ENCODE peak calls at places on chromosomes 2 and 18, in nine cellular contexts. One of them, this sample, is unnamed.

GRCh38 chr2:159200498-159200897 is 86.0 kb downstream of the WDSUB1 start:
- DNase-seq in amniotic epithelial cell: peak
- DNase-seq in OCI-LY7: no peak
- DNase-seq in stimulated activated CD4-positive, alpha-beta T cell treated with anti-CD3 and anti-CD28 coated beads, Interleukin-1b, Interleukin-23, amount 100 ng/mL, for 24 hours: no peak
- DNase-seq in CD8-positive, alpha-beta memory T cell: no peak
- DNase-seq in NCI-H1092: no peak
- DNase-seq in GM20000: no peak
- DNase-seq in H4: no peak
- DNase-seq in LHCN-M2: no peak
- DNase-seq in this sample: no peak

GRCh38 chr2:54771166-54771565 is 47.7 kb downstream of the EML6 start:
- DNase-seq in amniotic epithelial cell: no peak
- DNase-seq in OCI-LY7: no peak
- DNase-seq in stimulated activated CD4-positive, alpha-beta T cell treated with anti-CD3 and anti-CD28 coated beads, Interleukin-1b, Interleukin-23, amount 100 ng/mL, for 24 hours: no peak
- DNase-seq in CD8-positive, alpha-beta memory T cell: no peak
- DNase-seq in NCI-H1092: no peak
- DNase-seq in GM20000: no peak
- DNase-seq in H4: peak
- DNase-seq in LHCN-M2: peak
- DNase-seq in this sample: no peak

GRCh38 chr18:48342125-48342524 is 67.1 kb downstream of the ZBTB7C start:
- DNase-seq in amniotic epithelial cell: no peak
- DNase-seq in OCI-LY7: no peak
- DNase-seq in stimulated activated CD4-positive, alpha-beta T cell treated with anti-CD3 and anti-CD28 coated beads, Interleukin-1b, Interleukin-23, amount 100 ng/mL, for 24 hours: no peak
- DNase-seq in CD8-positive, alpha-beta memory T cell: no peak
- DNase-seq in NCI-H1092: peak
- DNase-seq in GM20000: no peak
- DNase-seq in H4: no peak
- DNase-seq in LHCN-M2: no peak
- DNase-seq in this sample: no peak

GRCh38 chr2:20592106-20593071 is 58.5 kb downstream of the HS1BP3 start:
- DNase-seq in amniotic epithelial cell: no peak
- DNase-seq in OCI-LY7: no peak
- DNase-seq in stimulated activated CD4-positive, alpha-beta T cell treated with anti-CD3 and anti-CD28 coated beads, Interleukin-1b, Interleukin-23, amount 100 ng/mL, for 24 hours: no peak
- DNase-seq in CD8-positive, alpha-beta memory T cell: no peak
- DNase-seq in NCI-H1092: no peak
- DNase-seq in GM20000: no peak
- DNase-seq in H4: no peak
- DNase-seq in LHCN-M2: no peak
- DNase-seq in this sample: peak

GRCh38 chr2:160207804-160208661 is 8.0 kb upstream of the ITGB6 start:
- DNase-seq in amniotic epithelial cell: peak
- DNase-seq in OCI-LY7: no peak
- DNase-seq in stimulated activated CD4-positive, alpha-beta T cell treated with anti-CD3 and anti-CD28 coated beads, Interleukin-1b, Interleukin-23, amount 100 ng/mL, for 24 hours: no peak
- DNase-seq in CD8-positive, alpha-beta memory T cell: no peak
- DNase-seq in NCI-H1092: no peak
- DNase-seq in GM20000: no peak
- DNase-seq in H4: peak
- DNase-seq in LHCN-M2: peak
- DNase-seq in this sample: no peak

GRCh38 chr2:16972276-16972675 is 306.6 kb upstream of the CYRIA start:
- DNase-seq in amniotic epithelial cell: no peak
- DNase-seq in OCI-LY7: no peak
- DNase-seq in stimulated activated CD4-positive, alpha-beta T cell treated with anti-CD3 and anti-CD28 coated beads, Interleukin-1b, Interleukin-23, amount 100 ng/mL, for 24 hours: no peak
- DNase-seq in CD8-positive, alpha-beta memory T cell: no peak
- DNase-seq in NCI-H1092: no peak
- DNase-seq in GM20000: no peak
- DNase-seq in H4: no peak
- DNase-seq in LHCN-M2: peak
- DNase-seq in this sample: no peak

GRCh38 chr2:240986787-240987411 is 11.5 kb upstream of the SNED1 start:
- DNase-seq in amniotic epithelial cell: no peak
- DNase-seq in OCI-LY7: no peak
- DNase-seq in stimulated activated CD4-positive, alpha-beta T cell treated with anti-CD3 and anti-CD28 coated beads, Interleukin-1b, Interleukin-23, amount 100 ng/mL, for 24 hours: no peak
- DNase-seq in CD8-positive, alpha-beta memory T cell: no peak
- DNase-seq in NCI-H1092: no peak
- DNase-seq in GM20000: no peak
- DNase-seq in H4: peak
- DNase-seq in LHCN-M2: peak
- DNase-seq in this sample: no peak

GRCh38 chr2:177667626-177668025 is 275.1 kb downstream of the AGPS start:
- DNase-seq in amniotic epithelial cell: peak
- DNase-seq in OCI-LY7: no peak
- DNase-seq in stimulated activated CD4-positive, alpha-beta T cell treated with anti-CD3 and anti-CD28 coated beads, Interleukin-1b, Interleukin-23, amount 100 ng/mL, for 24 hours: no peak
- DNase-seq in CD8-positive, alpha-beta memory T cell: no peak
- DNase-seq in NCI-H1092: no peak
- DNase-seq in GM20000: no peak
- DNase-seq in H4: no peak
- DNase-seq in LHCN-M2: peak
- DNase-seq in this sample: no peak

GRCh38 chr2:218781691-218782528 is at the start of gene CYP27A1:
- DNase-seq in amniotic epithelial cell: peak
- DNase-seq in OCI-LY7: no peak
- DNase-seq in stimulated activated CD4-positive, alpha-beta T cell treated with anti-CD3 and anti-CD28 coated beads, Interleukin-1b, Interleukin-23, amount 100 ng/mL, for 24 hours: no peak
- DNase-seq in CD8-positive, alpha-beta memory T cell: no peak
- DNase-seq in NCI-H1092: peak
- DNase-seq in GM20000: peak
- DNase-seq in H4: no peak
- DNase-seq in LHCN-M2: peak
- DNase-seq in this sample: peak

GRCh38 chr2:70041666-70042065 is 45.6 kb upstream of the PCBP1 start:
- DNase-seq in amniotic epithelial cell: peak
- DNase-seq in OCI-LY7: no peak
- DNase-seq in stimulated activated CD4-positive, alpha-beta T cell treated with anti-CD3 and anti-CD28 coated beads, Interleukin-1b, Interleukin-23, amount 100 ng/mL, for 24 hours: no peak
- DNase-seq in CD8-positive, alpha-beta memory T cell: no peak
- DNase-seq in NCI-H1092: no peak
- DNase-seq in GM20000: no peak
- DNase-seq in H4: no peak
- DNase-seq in LHCN-M2: peak
- DNase-seq in this sample: no peak

GRCh38 chr2:167932123-167932693 is 315.2 kb downstream of the STK39 start:
- DNase-seq in amniotic epithelial cell: no peak
- DNase-seq in OCI-LY7: no peak
- DNase-seq in stimulated activated CD4-positive, alpha-beta T cell treated with anti-CD3 and anti-CD28 coated beads, Interleukin-1b, Interleukin-23, amount 100 ng/mL, for 24 hours: no peak
- DNase-seq in CD8-positive, alpha-beta memory T cell: no peak
- DNase-seq in NCI-H1092: no peak
- DNase-seq in GM20000: no peak
- DNase-seq in H4: no peak
- DNase-seq in LHCN-M2: no peak
- DNase-seq in this sample: no peak

GRCh38 chr2:9095690-9096089 is 92.2 kb upstream of the MBOAT2 start:
- DNase-seq in amniotic epithelial cell: peak
- DNase-seq in OCI-LY7: no peak
- DNase-seq in stimulated activated CD4-positive, alpha-beta T cell treated with anti-CD3 and anti-CD28 coated beads, Interleukin-1b, Interleukin-23, amount 100 ng/mL, for 24 hours: no peak
- DNase-seq in CD8-positive, alpha-beta memory T cell: no peak
- DNase-seq in NCI-H1092: no peak
- DNase-seq in GM20000: no peak
- DNase-seq in H4: no peak
- DNase-seq in LHCN-M2: no peak
- DNase-seq in this sample: no peak

GRCh38 chr18:48902856-48903601 is 47.7 kb downstream of the SMAD7 start:
- DNase-seq in amniotic epithelial cell: no peak
- DNase-seq in OCI-LY7: no peak
- DNase-seq in stimulated activated CD4-positive, alpha-beta T cell treated with anti-CD3 and anti-CD28 coated beads, Interleukin-1b, Interleukin-23, amount 100 ng/mL, for 24 hours: no peak
- DNase-seq in CD8-positive, alpha-beta memory T cell: no peak
- DNase-seq in NCI-H1092: no peak
- DNase-seq in GM20000: no peak
- DNase-seq in H4: no peak
- DNase-seq in LHCN-M2: no peak
- DNase-seq in this sample: no peak

GRCh38 chr2:33395660-33396249 is 80.7 kb upstream of the RASGRP3 start:
- DNase-seq in amniotic epithelial cell: peak
- DNase-seq in OCI-LY7: peak
- DNase-seq in stimulated activated CD4-positive, alpha-beta T cell treated with anti-CD3 and anti-CD28 coated beads, Interleukin-1b, Interleukin-23, amount 100 ng/mL, for 24 hours: peak
- DNase-seq in CD8-positive, alpha-beta memory T cell: peak
- DNase-seq in NCI-H1092: no peak
- DNase-seq in GM20000: peak
- DNase-seq in H4: no peak
- DNase-seq in LHCN-M2: peak
- DNase-seq in this sample: peak

GRCh38 chr2:114699423-114699944 is 257.0 kb downstream of the DPP10 start:
- DNase-seq in amniotic epithelial cell: no peak
- DNase-seq in OCI-LY7: no peak
- DNase-seq in stimulated activated CD4-positive, alpha-beta T cell treated with anti-CD3 and anti-CD28 coated beads, Interleukin-1b, Interleukin-23, amount 100 ng/mL, for 24 hours: no peak
- DNase-seq in CD8-positive, alpha-beta memory T cell: no peak
- DNase-seq in NCI-H1092: no peak
- DNase-seq in GM20000: no peak
- DNase-seq in H4: no peak
- DNase-seq in LHCN-M2: no peak
- DNase-seq in this sample: no peak

GRCh38 chr2:130372833-130373807 is 17.3 kb downstream of the PTPN18 start:
- DNase-seq in amniotic epithelial cell: no peak
- DNase-seq in OCI-LY7: peak
- DNase-seq in stimulated activated CD4-positive, alpha-beta T cell treated with anti-CD3 and anti-CD28 coated beads, Interleukin-1b, Interleukin-23, amount 100 ng/mL, for 24 hours: no peak
- DNase-seq in CD8-positive, alpha-beta memory T cell: no peak
- DNase-seq in NCI-H1092: no peak
- DNase-seq in GM20000: peak
- DNase-seq in H4: peak
- DNase-seq in LHCN-M2: no peak
- DNase-seq in this sample: no peak